ENCODE peak calls at places on chromosomes 2 and 18, in eight cellular contexts. Y is PC-3, S is HCT116, G is OCI-LY7, V is SK-N-SH, H is MM.1S, O is GM23338, B is neural progenitor cell. X is an unnamed sample.

GRCh38 chr2:28670882-28671281 is 80.7 kb upstream of the PPP1CB start:
- DNase-seq in Y (no peak), S (no peak), G (no peak), V (no peak), H (no peak), O (no peak), B (no peak), X (no peak)

GRCh38 chr2:86038291-86039081 is 67.2 kb downstream of the POLR1A start:
- DNase-seq in Y (no peak), S (no peak), G (peak; percentile 35), V (no peak), H (peak; percentile 72), O (no peak), B (no peak), X (no peak)

GRCh38 chr2:229445013-229445412 is 173.9 kb upstream of the PID1 start:
- DNase-seq in Y (peak; percentile 93), S (peak; percentile 72), G (no peak), V (no peak), H (no peak), O (peak; percentile 4), B (no peak), X (peak; percentile 81)

GRCh38 chr2:236581546-236581945 is 11.9 kb downstream of the ACKR3 start:
- DNase-seq in Y (no peak), S (no peak), G (no peak), V (no peak), H (no peak), O (no peak), B (no peak), X (no peak)

GRCh38 chr2:234699456-234699855 is 202.6 kb upstream of the ARL4C start:
- DNase-seq in Y (no peak), S (no peak), G (no peak), V (no peak), H (no peak), O (no peak), B (no peak), X (no peak)

GRCh38 chr2:166375736-166376487 is at the start of gene SCN9A:
- DNase-seq in Y (peak; percentile 92), S (no peak), G (no peak), V (peak; percentile 93), H (peak; percentile 86), O (peak; percentile 94), B (peak; percentile 94), X (peak; percentile 89)

GRCh38 chr2:37588316-37588777 is 83.1 kb downstream of the CDC42EP3 start:
- DNase-seq in Y (peak; percentile 83), S (peak; percentile 79), G (no peak), V (no peak), H (no peak), O (no peak), B (no peak), X (no peak)

GRCh38 chr2:20400787-20401494 is 45.9 kb upstream of the RHOB start:
- DNase-seq in Y (no peak), S (no peak), G (no peak), V (no peak), H (no peak), O (no peak), B (no peak), X (no peak)

GRCh38 chr18:68316636-68317035 is 398.3 kb downstream of the TMX3 start:
- DNase-seq in Y (no peak), S (no peak), G (no peak), V (no peak), H (no peak), O (peak; percentile 2), B (no peak), X (no peak)
- TF ChIP-seq EZH2phosphoT487 in Y (no peak), S (no peak), G (no peak), V (no peak), H (no peak), O (no peak), B (no peak), X (no peak)

GRCh38 chr2:182713611-182714010 is 2.4 kb upstream of the DNAJC10 start:
- DNase-seq in Y (no peak), S (no peak), G (peak; percentile 38), V (no peak), H (no peak), O (no peak), B (no peak), X (no peak)
- TF ChIP-seq EZH2phosphoT487 in Y (no peak), S (no peak), G (no peak), V (no peak), H (no peak), O (no peak), B (no peak), X (no peak)

DNA sequence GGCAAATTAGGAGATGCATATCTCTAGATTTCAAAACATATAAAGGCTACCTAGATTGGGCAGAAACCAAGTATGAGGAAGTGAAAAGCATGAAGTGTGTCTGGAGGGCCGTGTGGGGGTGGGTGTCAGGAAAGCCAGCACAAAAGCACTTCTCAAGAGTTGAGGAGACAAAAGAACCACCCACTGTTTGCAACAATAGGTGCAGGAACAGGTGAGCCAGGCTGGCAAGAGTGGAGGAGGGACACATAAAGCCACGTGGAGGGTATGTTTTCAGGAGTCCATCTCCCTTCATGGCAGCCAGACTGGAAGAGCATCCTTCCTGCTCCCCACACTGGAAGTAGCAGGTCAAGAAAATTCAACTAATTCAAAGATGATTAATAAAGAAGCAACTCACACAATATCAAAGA is 96.4 kb downstream of the CERS6 start:
- DNase-seq in Y (no peak), S (no peak), G (peak; percentile 77), V (no peak), H (peak; percentile 42), O (peak; percentile 97), B (peak; percentile 69), X (no peak)
- TF ChIP-seq EZH2phosphoT487 in Y (no peak), S (no peak), G (no peak), V (no peak), H (no peak), O (no peak), B (no peak), X (no peak)

DNA sequence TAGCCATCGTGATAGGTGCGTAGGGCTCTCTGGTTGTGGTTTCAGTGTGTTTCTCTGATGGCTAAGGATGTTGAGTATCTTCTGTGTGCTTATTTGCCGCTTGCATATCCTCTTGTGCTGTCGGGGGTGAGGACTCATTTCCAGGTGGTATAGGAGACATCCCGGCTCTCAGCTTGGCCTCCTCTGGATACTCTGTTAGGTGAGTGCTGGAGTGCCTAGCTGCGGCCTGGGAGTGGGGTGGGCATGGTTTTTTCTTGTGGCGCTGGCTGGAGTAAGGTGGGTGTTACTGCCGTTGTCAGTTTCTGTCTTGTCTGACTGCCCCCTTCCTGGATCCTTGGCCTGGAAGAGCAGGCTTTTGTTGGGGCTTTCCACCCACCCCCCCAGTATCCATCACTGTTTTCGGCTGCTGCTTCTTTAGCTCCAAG is 69.2 kb downstream of the DGKD start:
- DNase-seq in Y (no peak), S (no peak), G (no peak), V (no peak), H (no peak), O (no peak), B (no peak), X (no peak)
- TF ChIP-seq EZH2phosphoT487 in Y (no peak), S (no peak), G (no peak), V (no peak), H (no peak), O (no peak), B (no peak), X (no peak)

DNA sequence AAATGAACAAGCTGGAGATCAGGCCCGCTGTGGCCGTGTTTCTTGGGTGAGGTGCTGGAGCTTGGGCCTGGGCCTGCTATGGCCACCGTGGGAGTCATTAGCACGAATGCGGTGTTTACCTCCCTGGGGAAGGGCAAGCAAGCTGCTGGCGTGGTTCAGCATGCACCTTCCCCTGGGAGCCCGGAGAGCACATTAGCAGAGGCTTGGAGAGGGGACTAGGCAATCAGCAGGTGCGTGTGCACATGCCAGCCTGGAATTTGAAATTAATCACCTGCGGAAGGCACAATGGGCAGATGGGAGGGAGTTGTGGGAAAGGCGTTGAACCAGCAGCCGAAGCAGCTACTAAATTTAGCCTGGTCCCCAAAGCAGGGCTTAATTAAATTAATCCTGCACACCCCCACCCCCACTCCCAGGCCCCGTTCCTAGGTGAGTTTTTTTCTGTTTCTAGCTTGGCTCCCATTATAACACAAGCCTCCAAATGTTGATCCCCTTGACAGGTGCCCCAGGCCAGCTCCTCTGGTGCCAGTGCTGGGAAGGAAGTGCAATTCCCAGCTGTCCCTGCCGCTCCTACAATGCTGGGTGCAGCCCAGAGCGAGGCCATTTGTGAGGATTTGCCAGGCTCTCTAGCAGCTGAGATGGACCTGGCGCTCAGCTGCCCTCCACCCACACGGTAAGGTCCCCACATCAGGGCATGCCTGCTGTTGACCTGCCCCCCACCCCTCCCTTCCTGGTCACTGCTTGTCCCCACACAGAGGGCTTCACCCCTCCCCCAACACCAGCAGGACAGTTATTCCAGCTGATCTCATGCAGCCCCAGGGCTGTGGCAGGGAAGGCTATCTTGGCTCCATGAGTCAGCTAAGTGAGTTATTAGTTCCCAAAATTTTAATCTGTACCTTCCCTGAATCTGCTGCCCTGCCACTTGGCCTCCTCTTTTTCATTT is 115.0 kb downstream of the ZBTB7C start:
- DNase-seq in Y (peak; percentile 13), S (no peak), G (no peak), V (peak; percentile 70), H (no peak), O (no peak), B (no peak), X (no peak)
- TF ChIP-seq EZH2phosphoT487 in Y (no peak), S (no peak), G (no peak), V (no peak), H (no peak), O (no peak), B (no peak), X (no peak)

GRCh38 chr2:44533508-44533907 is 171.8 kb downstream of the CAMKMT start:
- DNase-seq in Y (no peak), S (no peak), G (no peak), V (no peak), H (no peak), O (no peak), B (no peak), X (no peak)

GRCh38 chr2:44531289-44531688 is 169.5 kb downstream of the CAMKMT start:
- DNase-seq in Y (peak; percentile 7), S (no peak), G (no peak), V (no peak), H (no peak), O (no peak), B (no peak), X (no peak)

GRCh38 chr2:44537264-44537663 is 175.5 kb downstream of the CAMKMT start:
- DNase-seq in Y (no peak), S (no peak), G (peak; percentile 3), V (no peak), H (no peak), O (no peak), B (no peak), X (no peak)

GRCh38 chr2:44532031-44532430 is 170.3 kb downstream of the CAMKMT start:
- DNase-seq in Y (no peak), S (no peak), G (no peak), V (no peak), H (no peak), O (no peak), B (no peak), X (no peak)

GRCh38 chr2:44535376-44535775 is 173.6 kb downstream of the CAMKMT start:
- DNase-seq in Y (no peak), S (no peak), G (no peak), V (no peak), H (no peak), O (no peak), B (no peak), X (no peak)
- TF ChIP-seq EZH2phosphoT487 in Y (no peak), S (no peak), G (no peak), V (no peak), H (no peak), O (no peak), B (no peak), X (no peak)

GRCh38 chr2:27218614-27219013 is 1.4 kb downstream of the CAD start:
- DNase-seq in Y (no peak), S (no peak), G (peak; percentile 62), V (no peak), H (no peak), O (no peak), B (no peak), X (no peak)
- TF ChIP-seq EZH2phosphoT487 in Y (no peak), S (no peak), G (no peak), V (no peak), H (no peak), O (no peak), B (no peak), X (no peak)